ENCODE peak calls at places on chromosomes 16 and 17, in five cellular contexts. R, J, H, D and F are unnamed samples.

GRCh38 chr17:77793146-77793887 is 165.2 kb upstream of the TNRC6C start:
- DNase-seq in D (no peak), J (no peak), H (no peak), R (no peak), F (no peak)

GRCh38 chr17:27821318-27821717 is 21.0 kb upstream of the NOS2 start:
- DNase-seq in D (no peak), R (no peak), H (no peak), J (no peak), F (no peak)

GRCh38 chr16:391885-392335 is 5.1 kb upstream of the NME4 start:
- DNase-seq in H (peak; percentile 67), R (no peak), J (peak; percentile 39), D (peak; percentile 80), F (no peak)

GRCh38 chr17:6548034-6548433 is 8.3 kb downstream of the PITPNM3 start:
- DNase-seq in R (no peak), H (no peak), D (no peak), J (no peak), F (no peak)

GRCh38 chr17:10681866-10682446 is 15.4 kb downstream of the SCO1 start:
- DNase-seq in H (no peak), J (no peak), D (no peak), R (no peak), F (no peak)

GRCh38 chr17:54754560-54754959 is 146.1 kb upstream of the TOM1L1 start:
- DNase-seq in H (no peak), J (no peak), D (peak; percentile 11), R (no peak), F (no peak)

GRCh38 chr16:23557779-23558330 is 328 bp downstream of the UBFD1 start:
- DNase-seq in J (peak; percentile 43), H (no peak), R (no peak), D (no peak), F (no peak)

GRCh38 chr17:83199500-83200201 is 120.2 kb downstream of the METRNL start:
- DNase-seq in H (no peak), R (no peak), J (peak; percentile 60), D (no peak), F (no peak)

GRCh38 chr16:54447606-54448440 is 161.2 kb upstream of the IRX3 start:
- DNase-seq in H (no peak), R (peak; percentile 34), J (no peak), D (no peak), F (no peak)

GRCh38 chr17:65270932-65271700 is 133.9 kb downstream of the RGS9 start:
- DNase-seq in R (no peak), J (no peak), H (no peak), D (no peak), F (no peak)

GRCh38 chr16:17529982-17530760 is 59.4 kb upstream of the XYLT1 start:
- DNase-seq in J (no peak), R (no peak), H (peak; percentile 68), D (no peak), F (no peak)

GRCh38 chr16:75567911-75568310 is 1.7 kb downstream of the GABARAPL2 start:
- DNase-seq in J (no peak), R (no peak), H (no peak), D (no peak), F (no peak)

GRCh38 chr17:55845385-55845784 is 94.5 kb downstream of the PCTP start:
- DNase-seq in R (no peak), J (peak; percentile 47), D (peak; percentile 48), H (peak; percentile 62), F (no peak)

GRCh38 chr16:68486671-68487495 is 38.6 kb upstream of the SMPD3 start:
- DNase-seq in D (no peak), H (no peak), J (no peak), R (no peak), F (no peak)

GRCh38 chr17:18039535-18040286 is 503 bp downstream of the GID4 start:
- DNase-seq in J (no peak), H (peak; percentile 80), R (no peak), D (no peak), F (no peak)

GRCh38 chr16:83409347-83409746 is 398.4 kb upstream of the HSBP1 start:
- DNase-seq in R (no peak), H (no peak), D (no peak), J (no peak), F (no peak)

GRCh38 chr17:5226940-5227878 is 7.5 kb downstream of the SCIMP start:
- DNase-seq in R (no peak), J (no peak), H (peak; percentile 42), D (no peak), F (no peak)

GRCh38 chr17:43842975-43843325 is 4.0 kb upstream of the CD300LG start:
- DNase-seq in H (no peak), J (no peak), R (no peak), D (no peak), F (no peak)

GRCh38 chr16:14202697-14203096 is 131.6 kb downstream of the MRTFB start:
- DNase-seq in J (no peak), H (peak; percentile 11), D (no peak), R (no peak), F (no peak)

GRCh38 chr17:66661857-66662256 is 173.1 kb upstream of the CACNG5 start:
- DNase-seq in J (no peak), R (no peak), D (no peak), H (no peak), F (no peak)

GRCh38 chr16:2529061-2529931 is 1.9 kb downstream of the CEMP1 start:
- DNase-seq in D (no peak), R (no peak), H (no peak), J (no peak), F (no peak)

GRCh38 chr16:13885700-13886099 is 34.3 kb upstream of the ERCC4 start:
- DNase-seq in D (no peak), R (no peak), J (no peak), H (no peak), F (no peak)

GRCh38 chr17:40362696-40363479 is 1.6 kb downstream of the GJD3 start:
- DNase-seq in R (no peak), H (peak; percentile 95), D (no peak), J (peak; percentile 74), F (no peak)

GRCh38 chr17:74163271-74163821 is 40.1 kb upstream of the RPL38 start:
- DNase-seq in R (no peak), H (no peak), D (no peak), J (no peak), F (no peak)

GRCh38 chr16:48053346-48053745 is 102.4 kb downstream of the ABCC12 start:
- DNase-seq in H (no peak), D (peak; percentile 77), R (no peak), J (no peak), F (no peak)

GRCh38 chr16:25374556-25374955 is 116.9 kb upstream of the ZKSCAN2 start:
- DNase-seq in R (no peak), H (no peak), J (no peak), D (no peak), F (no peak)

GRCh38 chr17:74213897-74214386 is 571 bp downstream of the TTYH2 start:
- DNase-seq in H (no peak), R (no peak), J (peak; percentile 49), D (no peak), F (no peak)

GRCh38 chr17:60514053-60514452 is 12.0 kb downstream of the APPBP2 start:
- DNase-seq in H (no peak), J (no peak), R (no peak), D (no peak), F (no peak)

GRCh38 chr16:64964126-64964540 is 157.7 kb downstream of the CDH11 start:
- DNase-seq in D (no peak), R (no peak), J (no peak), H (no peak), F (no peak)